ENCODE peak calls at places on chromosome 10, in four cellular contexts. One of them, this sample, is unnamed.

GRCh38 chr10:96299383-96299782 is 4.9 kb upstream of the DNTT start:
- DNase-seq in ovary: no peak
- DNase-seq in H1: no peak
- DNase-seq in A549: no peak
- DNase-seq in this sample: peak; percentile 28

GRCh38 chr10:14185501-14186045 is 145.2 kb downstream of the FRMD4A start:
- DNase-seq in ovary: no peak
- DNase-seq in H1: peak; percentile 64
- DNase-seq in A549: peak; percentile 33
- DNase-seq in this sample: no peak

GRCh38 chr10:85891471-85891870 is 475.1 kb downstream of the GRID1 start:
- DNase-seq in ovary: no peak
- DNase-seq in H1: no peak
- DNase-seq in A549: no peak
- DNase-seq in this sample: no peak

GRCh38 chr10:50421026-50421719 is 169.9 kb upstream of the ASAH2 start:
- DNase-seq in ovary: no peak
- DNase-seq in H1: peak; percentile 58
- DNase-seq in A549: peak; percentile 58
- DNase-seq in this sample: peak; percentile 41

GRCh38 chr10:17147884-17148494 is 18.4 kb upstream of the CUBN start:
- DNase-seq in ovary: no peak
- DNase-seq in H1: no peak
- DNase-seq in A549: no peak
- DNase-seq in this sample: no peak

GRCh38 chr10:45418417-45418858 is 44.4 kb downstream of the ALOX5 start:
- DNase-seq in ovary: no peak
- DNase-seq in H1: no peak
- DNase-seq in A549: no peak
- DNase-seq in this sample: no peak

GRCh38 chr10:123782549-123782948 is 109.1 kb downstream of the CPXM2 start:
- DNase-seq in ovary: no peak
- DNase-seq in H1: no peak
- DNase-seq in A549: no peak
- DNase-seq in this sample: no peak

GRCh38 chr10:44939691-44940401 is 19.8 kb upstream of the RASSF4 start:
- DNase-seq in ovary: no peak
- DNase-seq in H1: peak; percentile 8
- DNase-seq in A549: peak; percentile 29
- DNase-seq in this sample: no peak

GRCh38 chr10:113463777-113464176 is 89.1 kb upstream of the HABP2 start:
- DNase-seq in ovary: no peak
- DNase-seq in H1: no peak
- DNase-seq in A549: no peak
- DNase-seq in this sample: no peak

GRCh38 chr10:97532935-97533671 is 34.4 kb downstream of the UBTD1 start:
- DNase-seq in ovary: no peak
- DNase-seq in H1: peak; percentile 69
- DNase-seq in A549: peak; percentile 55
- DNase-seq in this sample: no peak

GRCh38 chr10:63722537-63722936 is 201.3 kb downstream of the REEP3 start:
- DNase-seq in ovary: no peak
- DNase-seq in H1: no peak
- DNase-seq in A549: no peak
- DNase-seq in this sample: no peak

GRCh38 chr10:123462760-123463159 is 203.4 kb upstream of the GPR26 start:
- DNase-seq in ovary: no peak
- DNase-seq in H1: no peak
- DNase-seq in A549: no peak
- DNase-seq in this sample: no peak

GRCh38 chr10:19347592-19347991 is 299.0 kb downstream of the MALRD1 start:
- DNase-seq in ovary: no peak
- DNase-seq in H1: no peak
- DNase-seq in A549: peak; percentile 2
- DNase-seq in this sample: no peak

GRCh38 chr10:96683065-96683464 is 37.2 kb downstream of the PIK3AP1 start:
- DNase-seq in ovary: no peak
- DNase-seq in H1: no peak
- DNase-seq in A549: no peak
- DNase-seq in this sample: no peak

GRCh38 chr10:76251773-76252617 is 820.6 kb downstream of the LRMDA start:
- DNase-seq in ovary: peak; percentile 90
- DNase-seq in H1: no peak
- DNase-seq in A549: no peak
- DNase-seq in this sample: no peak

GRCh38 chr10:130957978-130958377 is 353.5 kb downstream of the TCERG1L start:
- DNase-seq in ovary: no peak
- DNase-seq in H1: no peak
- DNase-seq in A549: no peak
- DNase-seq in this sample: no peak

GRCh38 chr10:104293021-104293420 is 24.0 kb downstream of the GSTO2 start:
- DNase-seq in ovary: no peak
- DNase-seq in H1: no peak
- DNase-seq in A549: no peak
- DNase-seq in this sample: no peak

GRCh38 chr10:100569687-100570517 is 34.2 kb downstream of the HIF1AN start:
- DNase-seq in ovary: no peak
- DNase-seq in H1: peak; percentile 71
- DNase-seq in A549: no peak
- DNase-seq in this sample: no peak

GRCh38 chr10:121553861-121554264 is 44.4 kb downstream of the FGFR2 start:
- DNase-seq in ovary: no peak
- DNase-seq in H1: no peak
- DNase-seq in A549: no peak
- DNase-seq in this sample: peak; percentile 29

GRCh38 chr10:70267161-70267933 is 16.5 kb downstream of the NPFFR1 start:
- DNase-seq in ovary: no peak
- DNase-seq in H1: peak; percentile 89
- DNase-seq in A549: peak; percentile 54
- DNase-seq in this sample: no peak

GRCh38 chr10:93672022-93672678 is 30.2 kb downstream of the FRA10AC1 start:
- DNase-seq in ovary: no peak
- DNase-seq in H1: no peak
- DNase-seq in A549: no peak
- DNase-seq in this sample: no peak

GRCh38 chr10:26799342-26799741 is 61.4 kb downstream of the ABI1 start:
- DNase-seq in ovary: no peak
- DNase-seq in H1: no peak
- DNase-seq in A549: no peak
- DNase-seq in this sample: no peak

GRCh38 chr10:93475871-93476270 is 6.3 kb downstream of the MYOF start:
- DNase-seq in ovary: no peak
- DNase-seq in H1: no peak
- DNase-seq in A549: peak; percentile 97
- DNase-seq in this sample: no peak

GRCh38 chr10:90424730-90425129 is 433.1 kb downstream of the HTR7 start:
- DNase-seq in ovary: no peak
- DNase-seq in H1: no peak
- DNase-seq in A549: no peak
- DNase-seq in this sample: no peak

GRCh38 chr10:60434418-60435046 is 44.9 kb upstream of the ANK3 start:
- DNase-seq in ovary: peak; percentile 25
- DNase-seq in H1: no peak
- DNase-seq in A549: peak; percentile 67
- DNase-seq in this sample: no peak

GRCh38 chr10:33483124-33483794 is 148.8 kb upstream of the NRP1 start:
- DNase-seq in ovary: no peak
- DNase-seq in H1: no peak
- DNase-seq in A549: no peak
- DNase-seq in this sample: no peak

GRCh38 chr10:103442031-103442461 is 10.1 kb downstream of the CALHM2 start:
- DNase-seq in ovary: peak; percentile 83
- DNase-seq in H1: no peak
- DNase-seq in A549: no peak
- DNase-seq in this sample: no peak

GRCh38 chr10:98636921-98637329 is 190.2 kb upstream of the HPS1 start:
- DNase-seq in ovary: no peak
- DNase-seq in H1: no peak
- DNase-seq in A549: no peak
- DNase-seq in this sample: no peak

GRCh38 chr10:124166431-124167125 is 73.2 kb upstream of the CHST15 start:
- DNase-seq in ovary: no peak
- DNase-seq in H1: no peak
- DNase-seq in A549: no peak
- DNase-seq in this sample: no peak

GRCh38 chr10:26214004-26214403 is 2.6 kb upstream of the GAD2 start:
- DNase-seq in ovary: no peak
- DNase-seq in H1: peak; percentile 58
- DNase-seq in A549: no peak
- DNase-seq in this sample: no peak

GRCh38 chr10:131620314-131620713 is 280.5 kb upstream of the PPP2R2D start:
- DNase-seq in ovary: no peak
- DNase-seq in H1: no peak
- DNase-seq in A549: no peak
- DNase-seq in this sample: no peak

DNA sequence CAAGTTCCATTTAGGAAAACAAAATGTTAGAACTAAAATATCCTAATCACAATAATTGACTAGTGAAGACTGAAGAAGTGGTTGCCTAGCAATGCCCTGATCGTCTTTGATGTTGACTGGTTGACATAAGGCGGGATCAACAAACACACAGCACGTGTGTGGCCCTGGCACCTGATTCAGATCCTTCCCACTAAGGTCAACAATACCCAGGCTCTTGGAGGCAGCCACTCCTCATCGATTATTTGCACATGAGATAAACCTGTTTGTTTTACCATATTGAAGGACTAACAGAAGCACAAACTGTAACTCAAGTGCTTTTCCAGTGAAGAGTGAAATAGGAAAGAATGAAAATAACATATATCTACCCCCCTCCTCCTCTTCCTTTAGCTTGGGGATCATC is 15.6 kb downstream of the FANK1 start:
- DNase-seq in ovary: no peak
- DNase-seq in H1: no peak
- DNase-seq in A549: peak; percentile 76
- DNase-seq in this sample: peak; percentile 90
- TF ChIP-seq EP300 in ovary: no peak
- TF ChIP-seq EP300 in H1: no peak
- TF ChIP-seq EP300 in A549: no peak
- TF ChIP-seq EP300 in this sample: no peak

DNA sequence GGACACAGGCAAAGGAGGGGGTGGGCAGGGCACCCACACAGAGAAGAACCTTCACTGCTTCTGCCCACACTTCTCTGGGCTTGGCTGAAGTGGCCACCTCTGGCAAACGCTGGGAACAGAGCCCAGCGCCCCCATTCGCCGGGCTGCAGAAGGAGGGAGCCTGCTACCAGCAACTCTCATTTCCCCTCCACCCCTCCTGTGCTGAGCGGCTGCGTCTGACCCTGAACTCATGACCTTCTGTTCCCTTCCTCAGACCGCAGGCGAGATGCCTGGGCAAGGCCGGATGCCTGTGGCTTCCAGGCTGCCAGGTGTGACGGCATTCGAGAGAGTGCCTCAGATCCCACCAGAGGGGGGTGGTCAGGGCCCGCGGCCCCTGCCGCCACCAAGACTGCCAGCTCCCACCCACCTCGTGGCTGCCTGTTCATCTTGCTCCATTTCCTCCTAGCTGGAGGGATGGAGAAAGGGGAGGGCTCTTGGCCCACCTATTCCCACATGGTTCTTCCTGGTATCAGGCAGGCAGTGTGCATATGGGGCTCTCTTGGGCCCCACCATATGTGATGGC is 19.8 kb downstream of the DNAJB12 start:
- DNase-seq in ovary: peak; percentile 97
- DNase-seq in H1: peak; percentile 51
- DNase-seq in A549: no peak
- DNase-seq in this sample: peak; percentile 97
- TF ChIP-seq EP300 in ovary: peak; percentile 92
- TF ChIP-seq EP300 in H1: no peak
- TF ChIP-seq EP300 in A549: no peak
- TF ChIP-seq EP300 in this sample: peak; percentile 70

DNA sequence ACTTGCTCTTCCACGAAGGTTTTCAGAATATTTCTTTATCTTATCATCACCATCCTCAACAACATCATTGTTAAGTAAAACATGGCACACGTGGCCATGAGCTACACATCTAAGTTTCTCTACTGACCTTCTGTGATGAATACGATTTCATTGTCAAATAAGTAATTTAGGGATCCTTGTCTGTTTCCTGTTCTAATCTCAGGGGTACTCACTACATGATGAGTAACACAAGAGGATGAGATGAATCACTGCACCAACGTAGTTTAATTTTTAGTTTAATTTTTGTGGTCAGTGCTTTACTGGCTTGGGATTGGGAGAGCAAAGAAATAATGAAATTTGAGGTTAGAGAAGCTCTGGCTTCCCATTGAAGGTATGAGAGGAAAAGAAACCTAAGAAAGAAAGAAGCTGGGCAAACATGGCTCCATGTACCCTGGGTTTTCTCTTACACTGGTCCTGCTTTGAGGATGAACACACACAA is 461.9 kb upstream of the KLF6 start:
- DNase-seq in ovary: no peak
- DNase-seq in H1: no peak
- DNase-seq in A549: no peak
- DNase-seq in this sample: no peak
- TF ChIP-seq EP300 in ovary: no peak
- TF ChIP-seq EP300 in H1: no peak
- TF ChIP-seq EP300 in A549: no peak
- TF ChIP-seq EP300 in this sample: no peak

GRCh38 chr10:92242910-92243671 is 47.8 kb downstream of the CPEB3 start:
- DNase-seq in ovary: peak; percentile 38
- DNase-seq in H1: no peak
- DNase-seq in A549: peak; percentile 50
- DNase-seq in this sample: peak; percentile 61

GRCh38 chr10:92241501-92241900 is 49.4 kb downstream of the CPEB3 start:
- DNase-seq in ovary: no peak
- DNase-seq in H1: no peak
- DNase-seq in A549: no peak
- DNase-seq in this sample: no peak

GRCh38 chr10:92241158-92241500 is 49.7 kb downstream of the CPEB3 start:
- DNase-seq in ovary: peak; percentile 34
- DNase-seq in H1: no peak
- DNase-seq in A549: peak; percentile 10
- DNase-seq in this sample: no peak

GRCh38 chr10:92242380-92242779 is 48.5 kb downstream of the CPEB3 start:
- DNase-seq in ovary: no peak
- DNase-seq in H1: no peak
- DNase-seq in A549: no peak
- DNase-seq in this sample: no peak

DNA sequence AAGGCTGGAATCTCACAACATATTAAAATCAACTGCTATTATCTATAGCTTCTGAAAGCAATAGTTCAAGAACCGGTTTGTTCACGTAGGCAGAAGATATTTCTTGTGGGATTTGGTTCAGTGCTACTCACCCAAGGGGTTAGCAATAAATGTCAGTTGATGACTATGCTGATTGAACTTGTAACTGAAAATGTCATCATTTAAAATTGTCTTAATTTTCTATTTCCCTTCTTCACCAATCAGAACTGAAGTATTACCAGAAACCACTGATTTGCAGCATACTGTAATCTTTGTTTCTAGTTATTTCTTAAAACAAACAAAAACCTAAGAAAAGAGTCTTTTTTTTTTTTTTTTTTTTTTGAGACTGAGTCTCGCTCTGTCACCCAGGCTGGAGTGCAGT is 46.1 kb downstream of the CPEB3 start:
- DNase-seq in ovary: no peak
- DNase-seq in H1: no peak
- DNase-seq in A549: no peak
- DNase-seq in this sample: no peak
- TF ChIP-seq EP300 in ovary: no peak
- TF ChIP-seq EP300 in H1: no peak
- TF ChIP-seq EP300 in A549: no peak
- TF ChIP-seq EP300 in this sample: no peak

GRCh38 chr10:31186225-31187010 is 132.6 kb upstream of the ZEB1 start:
- DNase-seq in ovary: no peak
- DNase-seq in H1: peak; percentile 69
- DNase-seq in A549: no peak
- DNase-seq in this sample: no peak
- TF ChIP-seq EP300 in ovary: no peak
- TF ChIP-seq EP300 in H1: no peak
- TF ChIP-seq EP300 in A549: no peak
- TF ChIP-seq EP300 in this sample: no peak